ENCODE peak calls at places on chromosomes 2 and 18, in ten cellular contexts. One of them, this sample, is unnamed.

GRCh38 chr2:241855245-241855887 is 3.3 kb downstream of the PDCD1 start:
- DNase-seq in naive thymus-derived CD8-positive, alpha-beta T cell: no peak
- DNase-seq in NCI-H748 treated with DMSO at 0.1 percent for 48 hours: no peak
- DNase-seq in SHP77: no peak
- DNase-seq in GM12865: no peak
- DNase-seq in left cardiac atrium: peak
- DNase-seq in right atrium auricular region: no peak
- DNase-seq in SW480: no peak
- DNase-seq in cerebellum: no peak
- DNase-seq in neural crest cell: no peak
- DNase-seq in this sample: no peak

GRCh38 chr18:65938592-65939372 is 188.0 kb downstream of the CDH7 start:
- DNase-seq in right atrium auricular region: no peak
- DNase-seq in SHP77: peak
- DNase-seq in naive thymus-derived CD8-positive, alpha-beta T cell: no peak
- DNase-seq in neural crest cell: peak
- DNase-seq in SW480: peak
- DNase-seq in NCI-H748 treated with DMSO at 0.1 percent for 48 hours: no peak
- DNase-seq in cerebellum: no peak
- DNase-seq in GM12865: peak
- DNase-seq in left cardiac atrium: no peak
- DNase-seq in this sample: no peak

GRCh38 chr18:41486581-41486980 is 468.5 kb upstream of the PIK3C3 start:
- DNase-seq in right atrium auricular region: no peak
- DNase-seq in SW480: no peak
- DNase-seq in neural crest cell: no peak
- DNase-seq in left cardiac atrium: no peak
- DNase-seq in SHP77: no peak
- DNase-seq in cerebellum: no peak
- DNase-seq in naive thymus-derived CD8-positive, alpha-beta T cell: no peak
- DNase-seq in NCI-H748 treated with DMSO at 0.1 percent for 48 hours: no peak
- DNase-seq in GM12865: no peak
- DNase-seq in this sample: no peak

GRCh38 chr2:216837740-216838139 is 22.1 kb downstream of the TNP1 start:
- DNase-seq in SW480: no peak
- DNase-seq in GM12865: no peak
- DNase-seq in right atrium auricular region: no peak
- DNase-seq in SHP77: no peak
- DNase-seq in neural crest cell: no peak
- DNase-seq in naive thymus-derived CD8-positive, alpha-beta T cell: no peak
- DNase-seq in NCI-H748 treated with DMSO at 0.1 percent for 48 hours: no peak
- DNase-seq in left cardiac atrium: no peak
- DNase-seq in cerebellum: no peak
- DNase-seq in this sample: no peak

GRCh38 chr2:71799013-71799575 is 345.7 kb downstream of the DYSF start:
- DNase-seq in left cardiac atrium: no peak
- DNase-seq in SW480: no peak
- DNase-seq in SHP77: no peak
- DNase-seq in naive thymus-derived CD8-positive, alpha-beta T cell: no peak
- DNase-seq in NCI-H748 treated with DMSO at 0.1 percent for 48 hours: no peak
- DNase-seq in neural crest cell: no peak
- DNase-seq in cerebellum: no peak
- DNase-seq in GM12865: no peak
- DNase-seq in right atrium auricular region: no peak
- DNase-seq in this sample: peak

GRCh38 chr2:42924436-42924897 is 132.1 kb upstream of the HAAO start:
- DNase-seq in cerebellum: no peak
- DNase-seq in NCI-H748 treated with DMSO at 0.1 percent for 48 hours: no peak
- DNase-seq in SHP77: no peak
- DNase-seq in naive thymus-derived CD8-positive, alpha-beta T cell: no peak
- DNase-seq in neural crest cell: no peak
- DNase-seq in SW480: no peak
- DNase-seq in right atrium auricular region: no peak
- DNase-seq in GM12865: no peak
- DNase-seq in left cardiac atrium: peak
- DNase-seq in this sample: no peak

GRCh38 chr18:22731398-22731797 is 201.7 kb upstream of the RBBP8 start:
- DNase-seq in cerebellum: no peak
- DNase-seq in SHP77: no peak
- DNase-seq in neural crest cell: no peak
- DNase-seq in left cardiac atrium: no peak
- DNase-seq in naive thymus-derived CD8-positive, alpha-beta T cell: no peak
- DNase-seq in SW480: no peak
- DNase-seq in right atrium auricular region: no peak
- DNase-seq in GM12865: no peak
- DNase-seq in NCI-H748 treated with DMSO at 0.1 percent for 48 hours: no peak
- DNase-seq in this sample: no peak

GRCh38 chr2:57314682-57315081 is 731.9 kb upstream of the VRK2 start:
- DNase-seq in neural crest cell: no peak
- DNase-seq in naive thymus-derived CD8-positive, alpha-beta T cell: no peak
- DNase-seq in GM12865: no peak
- DNase-seq in SW480: no peak
- DNase-seq in SHP77: no peak
- DNase-seq in NCI-H748 treated with DMSO at 0.1 percent for 48 hours: no peak
- DNase-seq in left cardiac atrium: no peak
- DNase-seq in right atrium auricular region: no peak
- DNase-seq in cerebellum: no peak
- DNase-seq in this sample: no peak

GRCh38 chr2:165794520-165794882 is 454 bp upstream of the GALNT3 start:
- DNase-seq in NCI-H748 treated with DMSO at 0.1 percent for 48 hours: peak
- DNase-seq in SW480: peak
- DNase-seq in cerebellum: peak
- DNase-seq in GM12865: peak
- DNase-seq in right atrium auricular region: no peak
- DNase-seq in SHP77: no peak
- DNase-seq in naive thymus-derived CD8-positive, alpha-beta T cell: peak
- DNase-seq in neural crest cell: no peak
- DNase-seq in left cardiac atrium: no peak
- DNase-seq in this sample: peak

GRCh38 chr2:158723311-158723838 is 71.7 kb upstream of the DAPL1 start:
- DNase-seq in right atrium auricular region: no peak
- DNase-seq in cerebellum: no peak
- DNase-seq in SHP77: no peak
- DNase-seq in GM12865: no peak
- DNase-seq in SW480: no peak
- DNase-seq in NCI-H748 treated with DMSO at 0.1 percent for 48 hours: no peak
- DNase-seq in left cardiac atrium: no peak
- DNase-seq in neural crest cell: no peak
- DNase-seq in naive thymus-derived CD8-positive, alpha-beta T cell: no peak
- DNase-seq in this sample: no peak

GRCh38 chr2:161206491-161207032 is 46.3 kb downstream of the TANK start:
- DNase-seq in GM12865: no peak
- DNase-seq in neural crest cell: no peak
- DNase-seq in left cardiac atrium: no peak
- DNase-seq in cerebellum: no peak
- DNase-seq in NCI-H748 treated with DMSO at 0.1 percent for 48 hours: no peak
- DNase-seq in SW480: no peak
- DNase-seq in right atrium auricular region: no peak
- DNase-seq in SHP77: no peak
- DNase-seq in naive thymus-derived CD8-positive, alpha-beta T cell: no peak
- DNase-seq in this sample: no peak

GRCh38 chr2:165016772-165017411 is 61.6 kb upstream of the SLC38A11 start:
- DNase-seq in right atrium auricular region: no peak
- DNase-seq in NCI-H748 treated with DMSO at 0.1 percent for 48 hours: peak
- DNase-seq in neural crest cell: peak
- DNase-seq in SHP77: peak
- DNase-seq in naive thymus-derived CD8-positive, alpha-beta T cell: peak
- DNase-seq in left cardiac atrium: no peak
- DNase-seq in SW480: peak
- DNase-seq in cerebellum: peak
- DNase-seq in GM12865: peak
- DNase-seq in this sample: no peak

GRCh38 chr2:45180784-45181183 is 171.5 kb upstream of the SIX2 start:
- DNase-seq in GM12865: no peak
- DNase-seq in SHP77: no peak
- DNase-seq in SW480: no peak
- DNase-seq in neural crest cell: no peak
- DNase-seq in cerebellum: no peak
- DNase-seq in left cardiac atrium: no peak
- DNase-seq in naive thymus-derived CD8-positive, alpha-beta T cell: no peak
- DNase-seq in NCI-H748 treated with DMSO at 0.1 percent for 48 hours: no peak
- DNase-seq in right atrium auricular region: no peak
- DNase-seq in this sample: no peak

GRCh38 chr2:112887904-112888303 is 23.1 kb upstream of the IL37 start:
- DNase-seq in SW480: no peak
- DNase-seq in right atrium auricular region: no peak
- DNase-seq in neural crest cell: no peak
- DNase-seq in GM12865: peak
- DNase-seq in naive thymus-derived CD8-positive, alpha-beta T cell: no peak
- DNase-seq in left cardiac atrium: no peak
- DNase-seq in NCI-H748 treated with DMSO at 0.1 percent for 48 hours: no peak
- DNase-seq in cerebellum: peak
- DNase-seq in SHP77: no peak
- DNase-seq in this sample: no peak

GRCh38 chr2:10252651-10253050 is 50.1 kb upstream of the HPCAL1 start:
- DNase-seq in left cardiac atrium: peak
- DNase-seq in GM12865: no peak
- DNase-seq in cerebellum: no peak
- DNase-seq in SHP77: no peak
- DNase-seq in neural crest cell: no peak
- DNase-seq in NCI-H748 treated with DMSO at 0.1 percent for 48 hours: no peak
- DNase-seq in SW480: no peak
- DNase-seq in right atrium auricular region: no peak
- DNase-seq in naive thymus-derived CD8-positive, alpha-beta T cell: no peak
- DNase-seq in this sample: no peak

GRCh38 chr18:13112982-13113381 is 105.6 kb upstream of the LDLRAD4 start:
- DNase-seq in cerebellum: peak
- DNase-seq in SW480: peak
- DNase-seq in NCI-H748 treated with DMSO at 0.1 percent for 48 hours: peak
- DNase-seq in left cardiac atrium: peak
- DNase-seq in right atrium auricular region: peak
- DNase-seq in SHP77: peak
- DNase-seq in naive thymus-derived CD8-positive, alpha-beta T cell: peak
- DNase-seq in GM12865: no peak
- DNase-seq in neural crest cell: peak
- DNase-seq in this sample: no peak

GRCh38 chr2:238403632-238404405 is 22.9 kb upstream of the ASB1 start:
- DNase-seq in SW480: no peak
- DNase-seq in cerebellum: no peak
- DNase-seq in NCI-H748 treated with DMSO at 0.1 percent for 48 hours: no peak
- DNase-seq in left cardiac atrium: no peak
- DNase-seq in right atrium auricular region: no peak
- DNase-seq in SHP77: peak
- DNase-seq in GM12865: no peak
- DNase-seq in neural crest cell: no peak
- DNase-seq in naive thymus-derived CD8-positive, alpha-beta T cell: no peak
- DNase-seq in this sample: no peak

GRCh38 chr2:215812966-215813365 is 200.4 kb downstream of the MREG start:
- DNase-seq in NCI-H748 treated with DMSO at 0.1 percent for 48 hours: no peak
- DNase-seq in cerebellum: no peak
- DNase-seq in GM12865: no peak
- DNase-seq in right atrium auricular region: no peak
- DNase-seq in neural crest cell: no peak
- DNase-seq in left cardiac atrium: no peak
- DNase-seq in naive thymus-derived CD8-positive, alpha-beta T cell: no peak
- DNase-seq in SW480: no peak
- DNase-seq in SHP77: no peak
- DNase-seq in this sample: no peak

GRCh38 chr2:11405599-11406491 is 60.1 kb downstream of the E2F6 start:
- DNase-seq in naive thymus-derived CD8-positive, alpha-beta T cell: no peak
- DNase-seq in GM12865: no peak
- DNase-seq in SHP77: no peak
- DNase-seq in SW480: no peak
- DNase-seq in NCI-H748 treated with DMSO at 0.1 percent for 48 hours: no peak
- DNase-seq in left cardiac atrium: no peak
- DNase-seq in cerebellum: no peak
- DNase-seq in neural crest cell: no peak
- DNase-seq in right atrium auricular region: no peak
- DNase-seq in this sample: no peak

GRCh38 chr2:222193328-222194008 is 105.3 kb downstream of the PAX3 start:
- DNase-seq in SHP77: no peak
- DNase-seq in cerebellum: no peak
- DNase-seq in right atrium auricular region: no peak
- DNase-seq in neural crest cell: no peak
- DNase-seq in naive thymus-derived CD8-positive, alpha-beta T cell: no peak
- DNase-seq in left cardiac atrium: no peak
- DNase-seq in NCI-H748 treated with DMSO at 0.1 percent for 48 hours: no peak
- DNase-seq in SW480: no peak
- DNase-seq in GM12865: peak
- DNase-seq in this sample: no peak

GRCh38 chr2:128395640-128396499 is 77.2 kb upstream of the HS6ST1 start:
- DNase-seq in SW480: no peak
- DNase-seq in neural crest cell: no peak
- DNase-seq in left cardiac atrium: no peak
- DNase-seq in naive thymus-derived CD8-positive, alpha-beta T cell: no peak
- DNase-seq in right atrium auricular region: no peak
- DNase-seq in SHP77: no peak
- DNase-seq in GM12865: no peak
- DNase-seq in cerebellum: no peak
- DNase-seq in NCI-H748 treated with DMSO at 0.1 percent for 48 hours: no peak
- DNase-seq in this sample: no peak

GRCh38 chr2:119022678-119023077 is 80.7 kb downstream of the MARCO start:
- DNase-seq in naive thymus-derived CD8-positive, alpha-beta T cell: no peak
- DNase-seq in GM12865: no peak
- DNase-seq in cerebellum: no peak
- DNase-seq in SW480: no peak
- DNase-seq in NCI-H748 treated with DMSO at 0.1 percent for 48 hours: no peak
- DNase-seq in neural crest cell: no peak
- DNase-seq in SHP77: no peak
- DNase-seq in left cardiac atrium: no peak
- DNase-seq in right atrium auricular region: no peak
- DNase-seq in this sample: no peak

GRCh38 chr2:105721991-105722511 is 22.7 kb upstream of the NCK2 start:
- DNase-seq in NCI-H748 treated with DMSO at 0.1 percent for 48 hours: no peak
- DNase-seq in left cardiac atrium: no peak
- DNase-seq in naive thymus-derived CD8-positive, alpha-beta T cell: no peak
- DNase-seq in right atrium auricular region: no peak
- DNase-seq in SHP77: no peak
- DNase-seq in GM12865: no peak
- DNase-seq in SW480: no peak
- DNase-seq in cerebellum: no peak
- DNase-seq in neural crest cell: no peak
- DNase-seq in this sample: no peak